ENCODE peak calls at places on chromosome 22, in nine cellular contexts. One of them, this sample, is unnamed. For H3K4me1, the result is how much of the 10 kb centered on the place peaks cover.

GRCh38 chr22:29329581-29329980 is 14.1 kb upstream of the RASL10A start:
- DNase-seq in sigmoid colon: no peak
- DNase-seq in Panc1: no peak
- DNase-seq in stomach: no peak
- DNase-seq in GM23338: no peak
- DNase-seq in HCT116: no peak
- DNase-seq in breast epithelium: no peak
- DNase-seq in suprapubic skin: no peak
- DNase-seq in transverse colon: no peak
- DNase-seq in this sample: no peak

GRCh38 chr22:29004647-29005371 is 56.8 kb downstream of the C22orf31 start:
- DNase-seq in sigmoid colon: no peak
- DNase-seq in suprapubic skin: no peak
- DNase-seq in transverse colon: peak
- DNase-seq in stomach: peak
- DNase-seq in Panc1: no peak
- DNase-seq in GM23338: peak
- DNase-seq in HCT116: peak
- DNase-seq in breast epithelium: no peak
- DNase-seq in this sample: peak

GRCh38 chr22:32378703-32379272 is 21.1 kb downstream of the RFPL3 start:
- DNase-seq in sigmoid colon: no peak
- DNase-seq in GM23338: peak
- DNase-seq in suprapubic skin: no peak
- DNase-seq in HCT116: peak
- DNase-seq in transverse colon: peak
- DNase-seq in Panc1: no peak
- DNase-seq in breast epithelium: no peak
- DNase-seq in stomach: no peak
- DNase-seq in this sample: no peak

GRCh38 chr22:26479043-26479791 is 4.4 kb downstream of the HPS4 start:
- DNase-seq in Panc1: no peak
- DNase-seq in transverse colon: no peak
- DNase-seq in sigmoid colon: no peak
- DNase-seq in stomach: no peak
- DNase-seq in GM23338: no peak
- DNase-seq in suprapubic skin: no peak
- DNase-seq in HCT116: no peak
- DNase-seq in breast epithelium: no peak
- DNase-seq in this sample: peak

GRCh38 chr22:50205781-50206569 is 5.2 kb downstream of the SELENOO start:
- DNase-seq in HCT116: no peak
- DNase-seq in breast epithelium: no peak
- DNase-seq in transverse colon: no peak
- DNase-seq in GM23338: no peak
- DNase-seq in stomach: no peak
- DNase-seq in suprapubic skin: no peak
- DNase-seq in Panc1: no peak
- DNase-seq in sigmoid colon: no peak
- DNase-seq in this sample: no peak

GRCh38 chr22:23289851-23290724 is 109.8 kb downstream of the BCR start:
- DNase-seq in transverse colon: peak
- DNase-seq in breast epithelium: no peak
- DNase-seq in suprapubic skin: no peak
- DNase-seq in sigmoid colon: peak
- DNase-seq in HCT116: no peak
- DNase-seq in GM23338: peak
- DNase-seq in Panc1: peak
- DNase-seq in stomach: peak
- DNase-seq in this sample: no peak

GRCh38 chr22:32106930-32107329 is 52.2 kb downstream of the C22orf42 start:
- DNase-seq in Panc1: no peak
- DNase-seq in HCT116: no peak
- DNase-seq in transverse colon: no peak
- DNase-seq in breast epithelium: no peak
- DNase-seq in stomach: no peak
- DNase-seq in sigmoid colon: no peak
- DNase-seq in GM23338: peak
- DNase-seq in suprapubic skin: no peak
- DNase-seq in this sample: no peak

GRCh38 chr22:49156662-49157285 is 670.9 kb downstream of the BRD1 start:
- DNase-seq in HCT116: no peak
- DNase-seq in stomach: peak
- DNase-seq in transverse colon: peak
- DNase-seq in breast epithelium: no peak
- DNase-seq in Panc1: no peak
- DNase-seq in GM23338: no peak
- DNase-seq in sigmoid colon: no peak
- DNase-seq in suprapubic skin: no peak
- DNase-seq in this sample: peak

GRCh38 chr22:42831712-42832111 is 25.4 kb downstream of the ARFGAP3 start:
- DNase-seq in transverse colon: no peak
- DNase-seq in stomach: no peak
- DNase-seq in Panc1: no peak
- DNase-seq in sigmoid colon: no peak
- DNase-seq in GM23338: no peak
- DNase-seq in breast epithelium: no peak
- DNase-seq in HCT116: no peak
- DNase-seq in suprapubic skin: no peak
- DNase-seq in this sample: no peak

GRCh38 chr22:41910599-41911291 is 4.1 kb downstream of the SHISA8 start:
- DNase-seq in suprapubic skin: peak
- DNase-seq in stomach: peak
- DNase-seq in GM23338: peak
- DNase-seq in transverse colon: no peak
- DNase-seq in HCT116: no peak
- DNase-seq in sigmoid colon: no peak
- DNase-seq in breast epithelium: no peak
- DNase-seq in Panc1: no peak
- DNase-seq in this sample: peak

GRCh38 chr22:49975543-49976389 is 15.2 kb downstream of the PIM3 start:
- DNase-seq in transverse colon: peak
- DNase-seq in suprapubic skin: peak
- DNase-seq in GM23338: peak
- DNase-seq in stomach: peak
- DNase-seq in sigmoid colon: peak
- DNase-seq in breast epithelium: peak
- DNase-seq in HCT116: no peak
- DNase-seq in Panc1: no peak
- DNase-seq in this sample: no peak

GRCh38 chr22:22082229-22082835 is 99.7 kb upstream of the TOP3B start:
- DNase-seq in suprapubic skin: no peak
- DNase-seq in Panc1: no peak
- DNase-seq in GM23338: no peak
- DNase-seq in stomach: no peak
- DNase-seq in breast epithelium: no peak
- DNase-seq in sigmoid colon: no peak
- DNase-seq in transverse colon: no peak
- DNase-seq in HCT116: no peak
- DNase-seq in this sample: no peak

GRCh38 chr22:22082960-22083359 is 100.4 kb upstream of the TOP3B start:
- DNase-seq in suprapubic skin: no peak
- DNase-seq in breast epithelium: no peak
- DNase-seq in GM23338: no peak
- DNase-seq in transverse colon: no peak
- DNase-seq in Panc1: no peak
- DNase-seq in sigmoid colon: no peak
- DNase-seq in HCT116: no peak
- DNase-seq in stomach: no peak
- DNase-seq in this sample: no peak

GRCh38 chr22:22086501-22087158 is 104.0 kb upstream of the TOP3B start:
- DNase-seq in sigmoid colon: no peak
- DNase-seq in stomach: no peak
- DNase-seq in HCT116: no peak
- DNase-seq in Panc1: no peak
- DNase-seq in suprapubic skin: no peak
- DNase-seq in transverse colon: no peak
- DNase-seq in GM23338: no peak
- DNase-seq in breast epithelium: no peak
- DNase-seq in this sample: no peak

GRCh38 chr22:22085702-22086500 is 103.3 kb upstream of the TOP3B start:
- DNase-seq in GM23338: no peak
- DNase-seq in transverse colon: no peak
- DNase-seq in Panc1: no peak
- DNase-seq in stomach: no peak
- DNase-seq in sigmoid colon: no peak
- DNase-seq in HCT116: peak
- DNase-seq in breast epithelium: no peak
- DNase-seq in suprapubic skin: no peak
- DNase-seq in this sample: no peak

DNA sequence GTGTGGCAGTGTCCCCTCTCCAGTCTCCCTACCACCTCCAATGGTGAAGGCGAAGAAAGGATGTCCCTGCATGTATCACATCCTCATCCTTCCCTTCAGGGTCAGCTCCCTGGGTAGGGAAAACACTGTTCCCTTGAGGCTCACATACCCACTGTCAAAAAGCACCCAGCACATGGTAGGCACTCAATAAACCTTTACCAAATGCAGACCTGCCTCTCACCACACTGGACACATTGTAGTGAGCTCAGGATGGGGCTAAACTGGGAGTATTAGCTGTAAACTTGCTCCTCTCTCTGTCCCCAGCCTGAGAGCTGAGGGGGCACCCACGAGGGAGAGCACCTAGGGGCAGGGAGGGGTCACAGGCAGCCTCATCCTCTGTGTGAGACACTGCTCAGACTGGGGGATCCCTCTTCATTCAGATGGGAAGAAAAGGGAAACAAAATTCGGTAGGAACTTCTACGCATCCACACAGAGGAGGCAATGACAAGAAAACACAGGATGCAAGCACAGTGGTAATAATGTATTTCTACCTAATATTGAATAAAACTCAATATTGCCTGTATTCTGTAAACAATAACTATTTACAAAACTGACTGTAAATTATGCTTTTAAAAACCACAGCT is 101.6 kb upstream of the TOP3B start:
- DNase-seq in transverse colon: no peak
- DNase-seq in Panc1: no peak
- DNase-seq in suprapubic skin: no peak
- DNase-seq in HCT116: no peak
- DNase-seq in stomach: no peak
- DNase-seq in sigmoid colon: no peak
- DNase-seq in GM23338: no peak
- DNase-seq in breast epithelium: no peak
- DNase-seq in this sample: no peak
- TF ChIP-seq POLR2AphosphoS5 in transverse colon: no peak
- TF ChIP-seq POLR2AphosphoS5 in Panc1: no peak
- TF ChIP-seq POLR2AphosphoS5 in suprapubic skin: no peak
- TF ChIP-seq POLR2AphosphoS5 in HCT116: no peak
- TF ChIP-seq POLR2AphosphoS5 in stomach: no peak
- TF ChIP-seq POLR2AphosphoS5 in sigmoid colon: no peak
- TF ChIP-seq POLR2AphosphoS5 in GM23338: no peak
- TF ChIP-seq POLR2AphosphoS5 in breast epithelium: no peak
- TF ChIP-seq POLR2AphosphoS5 in this sample: no peak

GRCh38 chr22:46367707-46368191 is 32.2 kb downstream of the TRMU start:
- DNase-seq in Panc1: peak
- DNase-seq in breast epithelium: no peak
- DNase-seq in GM23338: peak
- DNase-seq in transverse colon: peak
- DNase-seq in suprapubic skin: no peak
- DNase-seq in sigmoid colon: no peak
- DNase-seq in stomach: peak
- DNase-seq in HCT116: peak
- DNase-seq in this sample: peak

GRCh38 chr22:46370584-46371373 is 35.3 kb downstream of the TRMU start:
- DNase-seq in breast epithelium: no peak
- DNase-seq in suprapubic skin: no peak
- DNase-seq in transverse colon: no peak
- DNase-seq in Panc1: no peak
- DNase-seq in HCT116: no peak
- DNase-seq in GM23338: no peak
- DNase-seq in sigmoid colon: no peak
- DNase-seq in stomach: no peak
- DNase-seq in this sample: no peak

GRCh38 chr22:46368422-46368821 is 32.9 kb downstream of the TRMU start:
- DNase-seq in sigmoid colon: no peak
- DNase-seq in GM23338: no peak
- DNase-seq in stomach: no peak
- DNase-seq in Panc1: no peak
- DNase-seq in transverse colon: peak
- DNase-seq in suprapubic skin: no peak
- DNase-seq in HCT116: no peak
- DNase-seq in breast epithelium: no peak
- DNase-seq in this sample: no peak

GRCh38 chr22:46369716-46370583 is 34.4 kb downstream of the TRMU start:
- DNase-seq in stomach: no peak
- DNase-seq in GM23338: no peak
- DNase-seq in suprapubic skin: no peak
- DNase-seq in Panc1: no peak
- DNase-seq in sigmoid colon: no peak
- DNase-seq in transverse colon: no peak
- DNase-seq in breast epithelium: no peak
- DNase-seq in HCT116: no peak
- DNase-seq in this sample: no peak

GRCh38 chr22:46368871-46369715 is 33.6 kb downstream of the TRMU start:
- DNase-seq in sigmoid colon: no peak
- DNase-seq in GM23338: no peak
- DNase-seq in stomach: no peak
- DNase-seq in HCT116: no peak
- DNase-seq in transverse colon: peak
- DNase-seq in breast epithelium: no peak
- DNase-seq in suprapubic skin: no peak
- DNase-seq in Panc1: no peak
- DNase-seq in this sample: no peak
- H3K4me1 ChIP-seq in sigmoid colon: under half
- H3K4me1 ChIP-seq in GM23338: under half
- H3K4me1 ChIP-seq in stomach: under half
- H3K4me1 ChIP-seq in HCT116: under half
- H3K4me1 ChIP-seq in transverse colon: under half
- H3K4me1 ChIP-seq in breast epithelium: under half
- H3K4me1 ChIP-seq in suprapubic skin: under half
- H3K4me1 ChIP-seq in Panc1: under half
- H3K4me1 ChIP-seq in this sample: under half

DNA sequence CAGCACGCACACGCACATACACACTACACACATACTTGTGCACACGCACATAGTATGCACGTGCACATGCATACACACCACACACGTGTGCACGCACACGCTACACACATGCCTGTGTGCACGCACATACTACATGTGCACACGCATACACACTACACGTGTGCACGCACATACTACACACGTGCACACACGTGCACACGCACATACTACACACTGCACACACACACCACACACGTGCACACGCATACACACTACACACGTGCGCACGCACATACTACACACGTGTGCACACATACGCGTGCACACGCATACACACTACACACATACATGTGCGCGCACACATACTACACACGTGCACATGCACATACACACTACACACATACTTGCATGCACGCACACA is 19.7 kb upstream of the ARHGAP8 start:
- DNase-seq in GM23338: no peak
- DNase-seq in HCT116: no peak
- DNase-seq in sigmoid colon: no peak
- DNase-seq in breast epithelium: no peak
- DNase-seq in stomach: no peak
- DNase-seq in transverse colon: no peak
- DNase-seq in suprapubic skin: no peak
- DNase-seq in Panc1: no peak
- DNase-seq in this sample: no peak
- TF ChIP-seq POLR2AphosphoS5 in GM23338: no peak
- TF ChIP-seq POLR2AphosphoS5 in HCT116: no peak
- TF ChIP-seq POLR2AphosphoS5 in sigmoid colon: no peak
- TF ChIP-seq POLR2AphosphoS5 in breast epithelium: no peak
- TF ChIP-seq POLR2AphosphoS5 in stomach: no peak
- TF ChIP-seq POLR2AphosphoS5 in transverse colon: no peak
- TF ChIP-seq POLR2AphosphoS5 in suprapubic skin: no peak
- TF ChIP-seq POLR2AphosphoS5 in Panc1: no peak
- TF ChIP-seq POLR2AphosphoS5 in this sample: no peak

GRCh38 chr22:48072777-48073176 is 1310.3 kb downstream of the TBC1D22A start:
- DNase-seq in Panc1: no peak
- DNase-seq in sigmoid colon: no peak
- DNase-seq in GM23338: peak
- DNase-seq in breast epithelium: no peak
- DNase-seq in suprapubic skin: no peak
- DNase-seq in transverse colon: no peak
- DNase-seq in stomach: no peak
- DNase-seq in HCT116: no peak
- DNase-seq in this sample: no peak
- H3K4me1 ChIP-seq in Panc1: under half
- H3K4me1 ChIP-seq in sigmoid colon: under half
- H3K4me1 ChIP-seq in GM23338: under half
- H3K4me1 ChIP-seq in breast epithelium: under half
- H3K4me1 ChIP-seq in suprapubic skin: under half
- H3K4me1 ChIP-seq in transverse colon: under half
- H3K4me1 ChIP-seq in stomach: under half
- H3K4me1 ChIP-seq in HCT116: under half
- H3K4me1 ChIP-seq in this sample: under half